ENCODE peak calls at places on chromosomes 4 and X, in five cellular contexts. J, Z, W, X and N are unnamed samples.

GRCh38 chr4:16757080-16757521 is 141.3 kb downstream of the LDB2 start:
- DNase-seq in Z (no peak), X (no peak), J (no peak), W (peak), N (no peak)

GRCh38 chrX:12917753-12918152 is 11.3 kb downstream of the TLR8 start:
- DNase-seq in J (no peak), Z (no peak), W (no peak), X (no peak), N (no peak)

GRCh38 chr4:41661447-41662076 is 87.0 kb downstream of the PHOX2B start:
- DNase-seq in Z (peak), J (peak), X (peak), W (peak), N (peak)

GRCh38 chrX:1476682-1477081 is 24.0 kb upstream of the ASMTL start:
- DNase-seq in X (no peak), J (no peak), Z (no peak), W (no peak), N (no peak)

GRCh38 chr4:1576961-1577814 is 106.9 kb downstream of the FAM53A start:
- DNase-seq in W (no peak), J (no peak), X (no peak), Z (no peak), N (no peak)

GRCh38 chr4:68904786-68905185 is 46.8 kb downstream of the UGT2A3 start:
- DNase-seq in Z (peak), W (no peak), X (peak), J (no peak), N (no peak)

GRCh38 chr4:20603671-20604313 is 96.5 kb upstream of the PACRGL start:
- DNase-seq in J (peak), X (no peak), W (peak), Z (no peak), N (no peak)

GRCh38 chrX:20149326-20149725 is 7.7 kb upstream of the EIF1AX start:
- DNase-seq in J (no peak), Z (no peak), X (no peak), W (no peak), N (no peak)

GRCh38 chr4:148740701-148741100 is 298.5 kb upstream of the NR3C2 start:
- DNase-seq in J (no peak), W (no peak), X (no peak), Z (no peak), N (no peak)